ENCODE peak calls at places on chromosomes 16 and 17, in six cellular contexts. P, R, A, D, J and K are unnamed samples.

GRCh38 chr16:88084881-88085280 is 133.6 kb downstream of the BANP start:
- DNase-seq in J (peak), R (peak), D (no peak), A (no peak), P (no peak), K (no peak)

GRCh38 chr16:1494129-1494640 is 1.0 kb downstream of the TELO2 start:
- DNase-seq in A (peak), P (peak), J (peak), R (peak), D (peak), K (no peak)

GRCh38 chr16:85798901-85799496 is 345 bp downstream of the EMC8 start:
- DNase-seq in D (peak), J (peak), A (no peak), R (peak), P (no peak), K (no peak)

GRCh38 chr16:23679274-23679985 is 741 bp downstream of the PLK1 start:
- DNase-seq in R (peak), P (peak), J (peak), D (peak), A (no peak), K (peak)

GRCh38 chr16:24132797-24133155 is 123.4 kb upstream of the CACNG3 start:
- DNase-seq in P (no peak), D (no peak), A (no peak), R (no peak), J (no peak), K (no peak)

GRCh38 chr16:31356566-31357323 is 1.8 kb downstream of the ITGAX start:
- DNase-seq in D (peak), A (no peak), P (peak), J (no peak), R (no peak), K (no peak)

GRCh38 chr17:58325289-58325726 is 3.3 kb downstream of the TSPOAP1 start:
- DNase-seq in J (no peak), A (no peak), D (peak), P (peak), R (no peak), K (no peak)

GRCh38 chr17:79664925-79665738 is 54.3 kb upstream of the RBFOX3 start:
- DNase-seq in P (peak), J (no peak), A (no peak), D (peak), R (no peak), K (no peak)

GRCh38 chr17:31740611-31741082 is 118.4 kb downstream of the COPRS start:
- DNase-seq in P (peak), J (peak), A (no peak), D (no peak), R (peak), K (no peak)

GRCh38 chr17:68790481-68790880 is 164.7 kb downstream of the ABCA8 start:
- DNase-seq in R (no peak), P (no peak), J (no peak), A (no peak), D (no peak), K (no peak)

GRCh38 chr17:47718634-47719405 is 14.2 kb upstream of the TBX21 start:
- DNase-seq in D (no peak), P (no peak), J (no peak), R (no peak), A (no peak), K (no peak)

GRCh38 chr17:47717261-47717697 is 15.8 kb upstream of the TBX21 start:
- DNase-seq in J (no peak), R (no peak), A (no peak), D (no peak), P (no peak), K (no peak)

GRCh38 chr17:47719411-47720152 is 13.5 kb upstream of the TBX21 start:
- DNase-seq in J (peak), P (no peak), R (peak), A (no peak), D (no peak), K (no peak)

GRCh38 chr17:47716381-47716780 is 16.7 kb upstream of the TBX21 start:
- DNase-seq in J (no peak), R (no peak), D (no peak), A (no peak), P (no peak), K (no peak)

GRCh38 chr17:47717845-47718621 is 15.0 kb upstream of the TBX21 start:
- DNase-seq in A (no peak), D (no peak), P (no peak), R (no peak), J (no peak), K (no peak)
- H2BK15ac ChIP-seq in A (peak), D (no peak), P (no peak), R (no peak), J (no peak), K (no peak)

DNA sequence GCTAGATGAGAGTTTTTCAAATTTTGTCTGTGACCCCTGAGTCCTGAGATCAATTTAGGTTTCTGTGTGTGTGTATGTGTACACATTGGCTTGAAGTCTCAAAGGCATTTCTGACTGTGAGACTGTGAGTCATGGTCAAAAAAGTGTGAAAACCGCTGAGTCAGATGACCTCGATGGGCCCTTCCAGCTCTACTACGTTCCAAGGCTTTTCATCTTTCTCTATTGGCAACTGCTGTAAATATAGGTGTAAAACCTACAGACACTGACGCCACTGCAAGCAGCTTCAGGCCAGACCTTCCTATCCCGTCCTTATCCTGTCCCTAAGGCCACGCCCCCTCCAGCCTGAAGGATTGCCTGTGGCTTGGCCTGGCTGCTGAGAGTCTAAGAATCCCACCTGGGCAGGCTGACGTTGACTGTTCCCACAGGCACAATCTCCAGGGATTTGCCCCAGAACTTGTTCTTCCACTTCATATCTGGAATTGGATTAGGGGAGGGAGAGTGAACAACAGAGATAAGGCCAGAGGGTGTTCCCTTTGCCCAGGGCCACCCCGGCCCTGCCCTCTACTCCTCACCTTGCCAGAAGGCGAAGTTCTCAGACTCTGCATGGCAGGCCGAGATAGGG is 11.3 kb downstream of the OSBPL7 start:
- DNase-seq in A (no peak), D (peak), P (peak), J (peak), R (peak), K (no peak)
- H2BK15ac ChIP-seq in A (no peak), D (no peak), P (no peak), J (no peak), R (no peak), K (no peak)

DNA sequence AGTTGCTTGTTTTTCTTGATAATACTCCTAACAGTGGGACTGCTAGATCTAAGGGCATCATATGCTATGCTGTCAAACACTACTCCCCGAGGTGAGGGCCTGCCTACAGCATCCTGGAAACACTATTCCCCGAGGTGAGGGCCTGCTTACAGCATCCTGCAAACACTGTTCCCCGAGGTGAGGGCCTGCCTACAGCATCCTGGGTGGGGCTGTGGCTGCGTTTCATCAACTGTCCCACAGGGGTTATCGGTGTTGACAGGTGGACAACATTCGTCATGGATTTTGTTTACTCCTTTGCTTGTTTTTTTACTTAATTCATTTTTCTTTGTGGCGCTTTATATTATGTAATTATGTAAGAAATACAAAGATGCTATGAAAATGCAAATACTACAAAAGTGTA is 22.5 kb downstream of the NPRL3 start:
- DNase-seq in P (no peak), A (no peak), R (no peak), J (no peak), D (no peak), K (no peak)
- H2BK15ac ChIP-seq in P (no peak), A (no peak), R (no peak), J (no peak), D (no peak), K (no peak)

GRCh38 chr17:81476635-81477034 is 36.0 kb downstream of the ACTG1 start:
- DNase-seq in A (no peak), R (no peak), P (no peak), J (no peak), D (no peak), K (no peak)
- H2BK15ac ChIP-seq in A (no peak), R (no peak), P (no peak), J (no peak), D (no peak), K (no peak)

DNA sequence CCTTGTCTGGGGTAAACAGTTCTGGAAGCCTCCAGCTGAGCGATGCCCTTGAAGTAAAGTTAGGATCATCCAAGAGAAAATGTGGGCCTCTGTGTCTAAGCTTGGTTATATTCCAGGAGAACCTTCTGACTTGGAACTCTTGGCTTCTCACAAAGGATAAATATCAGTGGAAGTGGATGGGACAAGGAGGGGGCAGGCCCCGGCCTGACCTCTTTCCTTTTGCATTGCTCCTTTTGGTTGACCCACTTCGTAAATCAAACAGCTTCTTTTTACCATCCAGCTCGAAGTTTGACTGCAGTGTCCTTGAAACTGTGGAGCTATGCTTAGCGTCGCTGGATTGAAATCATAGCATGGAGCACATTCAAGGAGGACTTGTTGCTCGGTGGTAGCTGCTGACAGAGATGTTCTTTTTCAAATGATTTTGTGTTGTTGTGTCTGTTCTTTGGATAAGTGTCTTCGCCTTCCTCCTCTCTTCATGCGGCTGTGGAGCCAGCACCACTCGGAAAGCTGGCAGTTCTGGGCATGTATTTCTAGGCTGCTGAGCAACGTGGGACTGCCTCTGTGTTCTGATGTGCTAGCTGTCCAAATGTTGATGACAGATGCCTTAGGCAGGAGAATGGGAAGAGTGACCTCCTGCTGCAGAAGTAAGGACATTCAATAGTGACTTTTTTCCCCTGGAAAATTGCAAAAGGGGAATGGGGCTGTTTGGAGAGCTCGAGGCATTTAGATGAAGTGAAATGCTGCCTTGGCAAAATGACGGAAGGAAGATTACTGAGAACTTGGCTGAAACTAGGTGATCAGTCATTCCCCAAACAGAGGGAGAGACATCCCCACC is 4.5 kb downstream of the MINK1 start:
- DNase-seq in P (no peak), D (no peak), A (no peak), J (no peak), R (no peak), K (no peak)
- H2BK15ac ChIP-seq in P (no peak), D (no peak), A (no peak), J (no peak), R (no peak), K (no peak)

DNA sequence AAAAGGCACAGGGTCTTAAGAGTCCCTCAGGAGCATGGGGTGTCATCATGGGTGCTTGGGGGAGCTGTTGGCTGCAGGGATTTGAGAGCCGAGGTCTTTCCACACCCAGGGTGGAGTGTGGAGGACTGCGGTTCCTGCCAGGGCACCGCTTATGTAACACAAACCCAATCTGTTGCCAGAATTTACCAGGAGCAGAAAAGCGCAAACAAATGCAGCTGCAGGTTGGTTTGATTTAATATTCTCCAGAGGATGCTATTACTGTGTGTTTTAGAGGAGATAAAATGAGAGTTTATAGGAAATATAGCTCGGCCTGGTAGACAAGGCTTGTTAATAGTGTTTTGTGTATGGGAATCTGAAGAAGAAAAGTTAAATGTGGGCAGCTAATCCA is 174.5 kb downstream of the KATNIP start:
- DNase-seq in J (no peak), R (no peak), A (no peak), D (no peak), P (no peak), K (no peak)
- H2BK15ac ChIP-seq in J (no peak), R (no peak), A (no peak), D (no peak), P (no peak), K (no peak)

DNA sequence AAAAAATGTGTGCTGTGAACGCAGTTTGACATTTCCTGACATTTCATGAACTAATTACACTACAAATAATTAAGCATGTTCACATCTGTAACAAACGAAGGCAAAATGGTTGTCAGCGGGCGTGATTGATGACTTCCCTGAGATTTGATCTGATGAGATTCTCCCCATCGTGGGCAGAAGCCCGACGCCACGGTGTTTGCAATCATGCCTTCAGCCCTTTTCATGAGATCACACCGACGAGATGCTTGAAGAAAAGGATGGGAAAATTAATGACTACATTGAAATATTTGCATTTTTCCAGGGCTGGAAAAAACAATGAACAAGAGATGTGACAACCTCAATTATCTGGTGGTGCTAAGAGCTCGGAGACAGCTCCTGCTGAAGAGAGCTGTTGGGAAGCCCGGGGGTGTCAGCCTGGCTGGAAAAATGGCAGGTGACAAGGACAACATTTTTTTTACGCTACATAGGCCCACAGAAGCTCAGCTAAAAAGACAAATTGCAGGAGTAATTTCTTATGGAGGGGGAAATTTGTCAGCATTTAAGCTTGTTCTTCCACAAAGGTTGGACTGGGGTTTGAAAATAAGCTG is 259.4 kb upstream of the IRX3 start:
- DNase-seq in J (no peak), D (no peak), R (no peak), P (no peak), A (no peak), K (no peak)
- H2BK15ac ChIP-seq in J (no peak), D (no peak), R (no peak), P (no peak), A (no peak), K (no peak)

GRCh38 chr16:52316241-52316640 is 230.7 kb downstream of the TOX3 start:
- DNase-seq in D (no peak), P (no peak), J (no peak), R (no peak), A (no peak), K (no peak)

GRCh38 chr16:52318259-52319008 is 228.5 kb downstream of the TOX3 start:
- DNase-seq in R (no peak), J (no peak), D (no peak), A (no peak), P (peak), K (no peak)

DNA sequence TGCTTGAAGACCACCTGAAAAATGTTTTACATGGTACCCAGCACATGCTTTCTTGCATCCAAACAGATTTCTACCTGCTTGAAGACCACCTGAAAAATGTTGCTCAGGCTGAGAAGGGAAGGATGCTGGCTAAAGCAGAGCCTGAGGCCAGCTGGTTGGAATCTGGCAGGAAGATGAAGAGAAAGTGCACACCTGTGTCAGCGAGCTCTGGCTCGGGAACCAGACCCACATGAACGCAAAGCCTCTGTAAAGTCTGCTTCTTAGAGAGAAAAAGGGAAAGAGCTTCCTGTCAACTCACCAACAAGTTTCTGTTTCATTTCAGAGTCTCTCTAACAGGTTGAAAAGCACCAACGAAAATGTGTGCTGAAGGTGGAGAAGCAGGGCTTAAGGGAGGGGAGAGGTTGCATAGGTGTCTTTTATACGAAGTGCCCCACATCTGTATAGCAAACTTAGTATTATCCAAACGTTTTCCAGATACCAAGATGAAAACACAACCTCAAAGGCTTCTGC is 226.0 kb downstream of the TOX3 start:
- DNase-seq in R (no peak), P (no peak), A (no peak), D (no peak), J (no peak), K (no peak)
- H2BK15ac ChIP-seq in R (no peak), P (no peak), A (no peak), D (no peak), J (no peak), K (no peak)

DNA sequence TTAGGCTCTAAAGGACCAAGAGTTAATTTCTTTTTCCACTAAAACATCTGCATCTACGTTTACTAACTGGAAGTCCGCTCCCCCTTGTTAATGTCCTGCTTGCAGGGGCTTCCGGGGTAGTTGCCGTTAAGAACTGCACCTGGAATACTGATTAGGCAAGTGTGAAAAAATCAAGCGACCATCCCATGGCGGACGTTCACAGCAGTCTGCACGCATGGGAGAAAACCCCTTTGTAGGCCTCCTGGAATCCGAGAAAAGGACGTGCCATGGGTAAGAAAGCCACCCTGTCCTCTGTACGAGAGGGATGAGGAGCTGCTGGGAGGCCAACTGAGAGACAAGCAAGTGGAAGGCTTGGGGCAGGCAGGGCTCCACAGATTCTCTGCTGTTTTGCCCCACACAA is 14.9 kb downstream of the SNN start:
- DNase-seq in A (no peak), D (no peak), P (no peak), R (no peak), J (no peak), K (no peak)
- H2BK15ac ChIP-seq in A (no peak), D (no peak), P (no peak), R (no peak), J (peak), K (no peak)

GRCh38 chr16:9596788-9597187 is 505.3 kb downstream of the HAPSTR1 start:
- DNase-seq in R (no peak), D (no peak), A (no peak), J (no peak), P (peak), K (no peak)
- H2BK15ac ChIP-seq in R (no peak), D (no peak), A (no peak), J (no peak), P (no peak), K (no peak)